ENCODE peak calls at places on chromosomes 16 and 17, in eight cellular contexts. C, L, B, M, U, A, H and F are unnamed samples.

GRCh38 chr16:2143874-2144485 is 4.4 kb upstream of the RAB26 start:
- DNase-seq in A (no peak), L (no peak), B (no peak), M (no peak), U (no peak), H (no peak), C (no peak), F (no peak)

GRCh38 chr17:51263001-51263400 is 2.7 kb downstream of the UTP18 start:
- DNase-seq in C (no peak), L (no peak), M (no peak), B (no peak), H (peak; percentile 34), U (no peak), A (peak; percentile 17), F (no peak)

GRCh38 chr17:81928497-81929252 is 1.1 kb upstream of the MAFG start:
- DNase-seq in C (no peak), M (no peak), A (no peak), H (no peak), B (no peak), U (no peak), L (no peak), F (no peak)

GRCh38 chr17:81049372-81049911 is 14.5 kb downstream of the BAIAP2 start:
- DNase-seq in A (no peak), C (no peak), M (no peak), H (no peak), B (no peak), L (no peak), U (no peak), F (no peak)

GRCh38 chr17:73342057-73342522 is 30.3 kb upstream of the CDC42EP4 start:
- DNase-seq in M (peak; percentile 64), A (peak; percentile 94), L (no peak), B (peak; percentile 83), C (peak; percentile 21), U (peak; percentile 64), H (peak; percentile 88), F (peak; percentile 15)

GRCh38 chr16:28951410-28951943 is 740 bp downstream of the NFATC2IP start:
- DNase-seq in U (no peak), M (no peak), B (peak; percentile 37), C (no peak), L (no peak), A (no peak), H (no peak), F (peak; percentile 65)

GRCh38 chr16:934178-934577 is 36.6 kb downstream of the LMF1 start:
- DNase-seq in H (no peak), B (no peak), L (no peak), C (no peak), A (no peak), U (no peak), M (no peak), F (no peak)

GRCh38 chr17:41695954-41696720 is 7.5 kb downstream of the EIF1 start:
- DNase-seq in C (no peak), H (peak; percentile 83), B (peak; percentile 85), U (no peak), M (no peak), A (peak; percentile 67), L (no peak), F (peak; percentile 77)

GRCh38 chr16:79336437-79337229 is 263.9 kb downstream of the MAF start:
- DNase-seq in U (no peak), A (no peak), B (no peak), C (no peak), H (no peak), M (no peak), L (no peak), F (no peak)

GRCh38 chr16:69405326-69405725 is 19.1 kb upstream of the CYB5B start:
- DNase-seq in H (no peak), B (no peak), C (no peak), L (no peak), M (no peak), A (no peak), U (no peak), F (no peak)

GRCh38 chr16:46789075-46789474 is 40.9 kb upstream of the MYLK3 start:
- DNase-seq in C (no peak), M (no peak), A (no peak), H (no peak), L (no peak), U (no peak), B (no peak), F (no peak)

GRCh38 chr17:1137465-1137894 is 42.3 kb downstream of the ABR start:
- DNase-seq in L (no peak), M (no peak), A (peak; percentile 35), B (no peak), U (no peak), C (no peak), H (no peak), F (peak; percentile 28)

GRCh38 chr16:13480801-13481200 is 439.2 kb upstream of the ERCC4 start:
- DNase-seq in L (no peak), C (no peak), M (peak; percentile 29), H (no peak), A (no peak), B (no peak), U (no peak), F (no peak)

GRCh38 chr17:74960739-74961342 is 11.7 kb downstream of the HID1 start:
- DNase-seq in L (peak; percentile 6), A (peak; percentile 29), H (peak; percentile 30), U (no peak), C (no peak), M (no peak), B (peak; percentile 60), F (peak; percentile 57)

GRCh38 chr17:40540448-40540847 is 24.8 kb downstream of the CCR7 start:
- DNase-seq in L (no peak), C (no peak), A (no peak), U (no peak), B (no peak), H (no peak), M (no peak), F (no peak)

GRCh38 chr16:54370653-54371052 is 84.1 kb upstream of the IRX3 start:
- DNase-seq in H (no peak), A (no peak), L (no peak), C (no peak), B (peak; percentile 22), M (no peak), U (no peak), F (no peak)

GRCh38 chr17:83199500-83200201 is 120.2 kb downstream of the METRNL start:
- DNase-seq in C (peak; percentile 33), H (peak; percentile 49), A (no peak), L (no peak), U (peak; percentile 55), M (no peak), B (peak; percentile 30), F (peak; percentile 25)

GRCh38 chr16:87188104-87188503 is 129.1 kb downstream of the C16orf95 start:
- DNase-seq in L (no peak), U (no peak), M (no peak), A (no peak), H (no peak), C (no peak), B (no peak), F (no peak)

GRCh38 chr17:31172388-31172787 is 77.6 kb downstream of the NF1 start:
- DNase-seq in U (no peak), M (no peak), B (no peak), C (no peak), L (no peak), A (no peak), H (no peak), F (no peak)

GRCh38 chr16:59614466-59615240 is 880.5 kb upstream of the GOT2 start:
- DNase-seq in L (no peak), H (no peak), A (no peak), U (no peak), B (no peak), M (no peak), C (no peak), F (no peak)

GRCh38 chr16:74320707-74321106 is 24.1 kb downstream of the PSMD7 start:
- DNase-seq in A (no peak), L (no peak), C (no peak), H (no peak), U (no peak), B (peak; percentile 88), M (no peak), F (no peak)

GRCh38 chr16:21611546-21612384 is 12.4 kb downstream of the METTL9 start:
- DNase-seq in L (no peak), B (no peak), U (no peak), H (no peak), M (no peak), C (no peak), A (no peak), F (no peak)

GRCh38 chr16:77963185-77964044 is 58.9 kb upstream of the CLEC3A start:
- DNase-seq in M (no peak), H (no peak), B (no peak), U (no peak), L (no peak), C (no peak), A (peak; percentile 45), F (no peak)

GRCh38 chr17:37840576-37840975 is 83.6 kb upstream of the TBC1D3K start:
- DNase-seq in H (no peak), M (no peak), L (no peak), A (no peak), U (no peak), C (no peak), B (no peak), F (no peak)

GRCh38 chr17:37839196-37839978 is 84.8 kb upstream of the TBC1D3K start:
- DNase-seq in C (no peak), B (no peak), H (no peak), A (no peak), L (no peak), M (no peak), U (no peak), F (no peak)

GRCh38 chr17:37836593-37836992 is 87.6 kb upstream of the TBC1D3K start:
- DNase-seq in L (no peak), A (no peak), U (no peak), C (no peak), B (no peak), M (no peak), H (no peak), F (no peak)

GRCh38 chr17:37841232-37841631 is 83.0 kb upstream of the TBC1D3K start:
- DNase-seq in C (no peak), M (no peak), B (no peak), L (no peak), U (no peak), A (no peak), H (no peak), F (no peak)

GRCh38 chr17:37838276-37838675 is 85.9 kb upstream of the TBC1D3K start:
- DNase-seq in H (no peak), B (no peak), C (no peak), A (no peak), M (no peak), L (no peak), U (no peak), F (no peak)
- H3K27me3 ChIP-seq in H (peaks cover 22% of the 10 kb centered on the region), B (peaks cover 7% of the 10 kb centered on the region), C (no peaks in the 10 kb centered on the region), A (peaks cover 7% of the 10 kb centered on the region), M (no peaks in the 10 kb centered on the region), L (peaks cover 18% of the 10 kb centered on the region), U (peaks cover 41% of the 10 kb centered on the region), F (peaks cover 3% of the 10 kb centered on the region)

GRCh38 chr17:36661047-36661666 is 59.8 kb downstream of the MRM1 start:
- DNase-seq in M (no peak), H (no peak), L (no peak), B (no peak), C (no peak), U (no peak), A (no peak), F (no peak)
- H3K27me3 ChIP-seq in M (peaks cover 7% of the 10 kb centered on the region), H (peaks cover 66% of the 10 kb centered on the region), L (peaks cover 62% of the 10 kb centered on the region), B (peaks cover 15% of the 10 kb centered on the region), C (no peaks in the 10 kb centered on the region), U (peaks cover 57% of the 10 kb centered on the region), A (peaks cover 39% of the 10 kb centered on the region), F (no peaks in the 10 kb centered on the region)

GRCh38 chr16:27109666-27110523 is 43.2 kb downstream of the C16orf82 start:
- DNase-seq in H (peak; percentile 47), L (peak; percentile 18), M (peak; percentile 22), U (peak; percentile 57), C (peak; percentile 3), A (peak; percentile 49), B (peak; percentile 60), F (peak; percentile 89)
- H3K27me3 ChIP-seq in H (no peaks in the 10 kb centered on the region), L (no peaks in the 10 kb centered on the region), M (no peaks in the 10 kb centered on the region), U (peaks cover 8% of the 10 kb centered on the region), C (no peaks in the 10 kb centered on the region), A (no peaks in the 10 kb centered on the region), B (peaks cover 3% of the 10 kb centered on the region), F (no peaks in the 10 kb centered on the region)

GRCh38 chr17:43810226-43810715 is 22.7 kb downstream of the MPP3 start:
- DNase-seq in M (no peak), L (no peak), C (no peak), H (no peak), U (no peak), A (no peak), B (no peak), F (no peak)
- H3K27me3 ChIP-seq in M (no peaks in the 10 kb centered on the region), L (no peaks in the 10 kb centered on the region), C (no peaks in the 10 kb centered on the region), H (no peaks in the 10 kb centered on the region), U (no peaks in the 10 kb centered on the region), A (no peaks in the 10 kb centered on the region), B (no peaks in the 10 kb centered on the region), F (no peaks in the 10 kb centered on the region)